ENCODE peak calls at places on chromosome 7, in seven cellular contexts. A, H, Y, B, F, Z and R are unnamed samples. For H3K9me3, the result is how much of the 10 kb centered on the place peaks cover.

GRCh38 chr7:3559178-3559765 is 258.2 kb downstream of the SDK1 start:
- DNase-seq in Y (no peak), A (no peak), B (no peak), Z (peak), F (peak), H (no peak), R (no peak)

GRCh38 chr7:27221201-27221797 is 21.3 kb upstream of the EVX1 start:
- DNase-seq in A (no peak), Z (no peak), H (no peak), Y (no peak), B (no peak), F (no peak), R (no peak)

GRCh38 chr7:134330990-134331389 is 14.3 kb upstream of the SLC35B4 start:
- DNase-seq in B (no peak), Y (no peak), A (no peak), H (no peak), Z (no peak), F (no peak), R (no peak)

GRCh38 chr7:106598663-106599342 is 62.2 kb downstream of the CCDC71L start:
- DNase-seq in F (peak), Y (peak), A (peak), H (peak), Z (no peak), B (peak), R (peak)

GRCh38 chr7:155728116-155728515 is 83.7 kb downstream of the RBM33 start:
- DNase-seq in Y (no peak), H (peak), B (no peak), Z (no peak), A (no peak), F (no peak), R (no peak)

GRCh38 chr7:47576031-47576908 is 5.6 kb downstream of the TNS3 start:
- DNase-seq in Y (peak), H (peak), F (peak), B (no peak), A (no peak), Z (peak), R (peak)

GRCh38 chr7:28002638-28003037 is 178.0 kb downstream of the JAZF1 start:
- DNase-seq in Y (no peak), Z (no peak), B (peak), F (no peak), H (no peak), A (no peak), R (no peak)

GRCh38 chr7:4769753-4770152 is 5.7 kb upstream of the AP5Z1 start:
- DNase-seq in H (peak), Y (no peak), A (no peak), F (no peak), B (no peak), Z (no peak), R (no peak)

GRCh38 chr7:13834328-13834761 is 155.1 kb downstream of the ETV1 start:
- DNase-seq in Z (no peak), A (no peak), F (no peak), B (no peak), Y (peak), H (no peak), R (no peak)
- H3K9me3 ChIP-seq in Z (under half), A (under half), F (under half), B (under half), Y (under half), H (under half), R (under half)

GRCh38 chr7:111499027-111499426 is 63.3 kb downstream of the IMMP2L start:
- DNase-seq in Z (no peak), Y (no peak), F (peak), H (no peak), B (peak), A (no peak), R (no peak)
- TF ChIP-seq EP300 in Z (no peak), Y (no peak), F (peak), H (no peak), B (no peak), A (no peak), R (no peak)

GRCh38 chr7:98097042-98097645 is 9.5 kb upstream of the LMTK2 start:
- DNase-seq in A (no peak), H (no peak), Y (no peak), F (no peak), Z (no peak), B (no peak), R (no peak)
- H3K9me3 ChIP-seq in A (under half), H (half or more), Y (under half), F (half or more), Z (under half), B (under half), R (under half)

DNA sequence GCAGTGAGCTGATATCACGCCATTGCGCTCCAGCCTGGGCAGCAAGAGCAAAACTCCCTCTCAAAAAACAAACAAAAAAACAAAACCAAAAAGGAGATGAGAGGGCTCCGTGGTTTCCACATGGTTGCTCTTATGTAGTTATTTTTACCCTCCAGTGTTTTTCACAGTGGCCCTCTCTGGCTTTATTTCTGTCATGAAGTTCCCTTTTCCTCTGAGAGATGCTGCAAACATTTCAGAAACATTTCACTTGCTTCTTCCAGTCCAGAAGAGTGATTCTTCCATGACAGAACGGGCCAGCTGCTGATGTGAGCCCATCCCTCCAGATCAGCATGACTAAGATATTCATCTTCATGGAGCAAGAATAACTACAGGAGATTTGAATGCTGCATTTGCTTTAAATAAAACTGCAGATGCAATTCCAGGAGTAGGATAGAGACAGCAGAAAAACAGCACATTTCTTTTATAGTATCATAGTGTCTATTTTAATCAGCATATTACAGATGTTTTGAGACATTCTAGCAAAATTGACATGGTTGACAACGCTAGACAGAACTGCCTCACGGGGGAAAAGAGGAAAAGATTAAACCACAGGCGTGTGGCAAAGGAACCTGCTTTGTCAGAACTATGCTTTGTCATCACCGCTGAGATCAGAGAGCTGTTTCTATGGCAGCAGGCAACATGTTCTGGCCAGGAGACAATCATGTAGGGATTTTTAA is 40.3 kb downstream of the NRCAM start:
- DNase-seq in Z (no peak), F (peak), H (no peak), A (no peak), B (no peak), Y (peak), R (no peak)
- TF ChIP-seq EP300 in Z (no peak), F (no peak), H (no peak), A (no peak), B (no peak), Y (no peak), R (no peak)

GRCh38 chr7:126227643-126228042 is 1025.1 kb downstream of the GRM8 start:
- DNase-seq in Y (peak), A (no peak), B (no peak), Z (no peak), F (no peak), H (no peak), R (no peak)
- H3K9me3 ChIP-seq in Y (under half), A (under half), B (under half), Z (under half), F (under half), H (under half), R (under half)

GRCh38 chr7:91940572-91941341 is at the start of gene AKAP9:
- DNase-seq in B (peak), Y (peak), Z (peak), A (peak), H (peak), F (peak), R (peak)
- TF ChIP-seq EP300 in B (no peak), Y (no peak), Z (no peak), A (no peak), H (no peak), F (no peak), R (peak)

GRCh38 chr7:157558875-157559595 is 222.2 kb downstream of the DNAJB6 start:
- DNase-seq in B (no peak), F (no peak), Z (no peak), H (no peak), Y (no peak), A (peak), R (no peak)

GRCh38 chr7:157558516-157558874 is 221.7 kb downstream of the DNAJB6 start:
- DNase-seq in Y (no peak), H (no peak), A (peak), F (no peak), B (no peak), Z (no peak), R (no peak)

GRCh38 chr7:157560710-157561522 is 224.1 kb downstream of the DNAJB6 start:
- DNase-seq in Z (no peak), F (no peak), H (no peak), Y (no peak), A (no peak), B (no peak), R (no peak)

GRCh38 chr7:157560258-157560654 is 223.5 kb downstream of the DNAJB6 start:
- DNase-seq in Z (no peak), B (no peak), H (no peak), A (peak), F (no peak), Y (no peak), R (no peak)

DNA sequence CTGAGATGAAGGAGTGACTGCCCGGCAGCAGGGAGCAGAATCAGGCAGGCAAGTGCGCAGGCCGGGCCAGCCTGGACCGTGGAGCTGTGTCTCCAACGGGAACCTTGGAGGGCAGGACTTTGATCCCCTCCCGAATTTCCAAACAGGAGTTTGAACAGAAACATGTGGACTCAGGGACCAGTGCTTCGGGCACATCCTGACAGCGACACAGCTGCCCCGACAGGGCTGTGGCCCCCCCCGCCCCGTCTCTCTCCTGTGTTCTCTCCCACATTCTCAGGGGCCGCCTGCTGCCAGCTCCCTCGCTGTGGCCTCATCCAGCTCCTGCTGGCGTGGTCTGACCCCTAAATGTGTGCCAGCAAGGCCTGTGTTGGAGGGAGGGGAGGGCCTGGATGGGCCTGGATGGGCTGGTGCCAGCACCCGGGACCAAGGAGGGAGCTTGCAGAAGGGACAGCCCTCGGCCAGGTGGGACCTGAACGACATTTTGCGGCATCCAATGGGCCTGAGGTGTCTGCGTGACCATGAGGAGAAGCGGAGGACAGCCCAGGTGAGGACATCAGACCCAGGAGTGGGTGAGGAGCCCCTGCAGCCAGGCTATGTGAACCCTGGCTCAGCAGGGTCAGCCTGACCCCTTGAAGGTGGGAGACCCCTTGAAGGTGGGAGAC is 222.9 kb downstream of the DNAJB6 start:
- DNase-seq in B (no peak), A (peak), H (no peak), Z (no peak), F (no peak), Y (no peak), R (no peak)
- H3K9me3 ChIP-seq in B (under half), A (under half), H (under half), Z (under half), F (under half), Y (under half), R (under half)

GRCh38 chr7:2558620-2559282 is at the start of gene IQCE:
- DNase-seq in A (peak), H (peak), Y (peak), B (peak), Z (peak), F (peak), R (peak)
- TF ChIP-seq EP300 in A (no peak), H (no peak), Y (peak), B (no peak), Z (no peak), F (no peak), R (peak)

GRCh38 chr7:17781491-17782215 is 158.6 kb downstream of the SNX13 start:
- DNase-seq in F (no peak), H (no peak), B (no peak), Y (no peak), A (no peak), Z (no peak), R (no peak)
- H3K9me3 ChIP-seq in F (under half), H (under half), B (under half), Y (under half), A (under half), Z (under half), R (under half)